ENCODE peak calls at places on chromosomes 16 and 17, in six cellular contexts. P is mesenchymal stem cell, M is IMR-90, Z is trophoblast cell, S is neuronal stem cell, I is H1. T is an unnamed sample.

GRCh38 chr17:57493171-57493570 is 236.8 kb downstream of the MSI2 start:
- DNase-seq in P (no peak), M (no peak), Z (no peak), S (no peak), I (no peak), T (no peak)

GRCh38 chr16:75109732-75110243 is 6.8 kb downstream of the LDHD start:
- DNase-seq in P (no peak), M (no peak), Z (no peak), S (no peak), I (no peak), T (peak; percentile 36)

GRCh38 chr17:48351916-48352332 is 78.1 kb downstream of the SKAP1 start:
- DNase-seq in P (peak; percentile 73), M (peak; percentile 67), Z (peak; percentile 68), S (peak; percentile 30), I (no peak), T (no peak)

GRCh38 chr17:12415031-12415430 is 250.7 kb upstream of the MYOCD start:
- DNase-seq in P (peak; percentile 86), M (peak; percentile 94), Z (peak; percentile 79), S (no peak), I (no peak), T (peak; percentile 55)

GRCh38 chr16:84085774-84086173 is 31.0 kb downstream of the MBTPS1 start:
- DNase-seq in P (no peak), M (no peak), Z (no peak), S (no peak), I (no peak), T (no peak)

GRCh38 chr16:88988980-88989791 is 12.2 kb upstream of the CBFA2T3 start:
- DNase-seq in P (no peak), M (no peak), Z (no peak), S (no peak), I (no peak), T (no peak)

GRCh38 chr16:27470567-27471431 is 68.8 kb downstream of the IL21R start:
- DNase-seq in P (peak; percentile 93), M (peak; percentile 74), Z (peak; percentile 63), S (no peak), I (no peak), T (no peak)

GRCh38 chr17:57672971-57673370 is 72.1 kb downstream of the CCDC182 start:
- DNase-seq in P (no peak), M (no peak), Z (no peak), S (no peak), I (no peak), T (no peak)

GRCh38 chr17:17105976-17106375 is 63.7 kb downstream of the MPRIP start:
- DNase-seq in P (no peak), M (no peak), Z (no peak), S (no peak), I (no peak), T (no peak)

GRCh38 chr17:36732351-36732750 is 131.0 kb downstream of the MRM1 start:
- DNase-seq in P (no peak), M (no peak), Z (no peak), S (no peak), I (no peak), T (no peak)

GRCh38 chr16:74035816-74036215 is 260.8 kb upstream of the PSMD7 start:
- DNase-seq in P (no peak), M (peak; percentile 2), Z (no peak), S (no peak), I (no peak), T (no peak)

GRCh38 chr17:45234641-45235040 is 13.0 kb downstream of the FMNL1 start:
- DNase-seq in P (no peak), M (no peak), Z (no peak), S (no peak), I (no peak), T (peak; percentile 89)

GRCh38 chr16:27242868-27243590 is 25.5 kb downstream of the NSMCE1 start:
- DNase-seq in P (peak; percentile 98), M (peak; percentile 98), Z (peak; percentile 38), S (no peak), I (no peak), T (peak; percentile 36)

GRCh38 chr17:40303009-40303657 is 5.8 kb upstream of the RARA start:
- DNase-seq in P (peak; percentile 83), M (peak; percentile 82), Z (peak; percentile 86), S (no peak), I (no peak), T (no peak)

GRCh38 chr17:45719335-45720071 is 64.6 kb upstream of the CRHR1 start:
- DNase-seq in P (peak; percentile 68), M (peak; percentile 74), Z (peak; percentile 53), S (no peak), I (no peak), T (peak; percentile 74)

GRCh38 chr17:38465420-38466345 is 37.4 kb downstream of the ARHGAP23 start:
- DNase-seq in P (no peak), M (peak; percentile 71), Z (no peak), S (no peak), I (no peak), T (no peak)

GRCh38 chr17:49101054-49101534 is 31.5 kb upstream of the B4GALNT2 start:
- DNase-seq in P (peak; percentile 92), M (peak; percentile 86), Z (peak; percentile 19), S (no peak), I (no peak), T (no peak)

GRCh38 chr17:19464033-19465026 is 53.3 kb downstream of the RNF112 start:
- DNase-seq in P (no peak), M (peak; percentile 18), Z (no peak), S (no peak), I (no peak), T (peak; percentile 24)

GRCh38 chr16:17372383-17372782 is 98.4 kb downstream of the XYLT1 start:
- DNase-seq in P (no peak), M (peak; percentile 39), Z (no peak), S (no peak), I (no peak), T (no peak)

GRCh38 chr17:61464121-61464905 is 12.1 kb downstream of the TBX4 start:
- DNase-seq in P (no peak), M (no peak), Z (no peak), S (no peak), I (no peak), T (peak; percentile 36)

GRCh38 chr17:83196088-83196765 is 116.8 kb downstream of the METRNL start:
- DNase-seq in P (no peak), M (peak; percentile 30), Z (no peak), S (no peak), I (no peak), T (no peak)

GRCh38 chr16:1079786-1080525 is 7.4 kb downstream of the SSTR5 start:
- DNase-seq in P (no peak), M (no peak), Z (no peak), S (no peak), I (no peak), T (no peak)

GRCh38 chr16:55641430-55642056 is 14.2 kb upstream of the SLC6A2 start:
- DNase-seq in P (peak; percentile 7), M (peak; percentile 51), Z (no peak), S (no peak), I (no peak), T (peak; percentile 12)

GRCh38 chr17:63540581-63540980 is 9.7 kb upstream of the DCAF7 start:
- DNase-seq in P (no peak), M (no peak), Z (no peak), S (no peak), I (no peak), T (no peak)
- H3K14ac ChIP-seq in P (no peak overlapping the region), M (no peak overlapping the region), Z (no peak overlapping the region), S (no peak overlapping the region), I (no peak overlapping the region), T (no peak overlapping the region)

DNA sequence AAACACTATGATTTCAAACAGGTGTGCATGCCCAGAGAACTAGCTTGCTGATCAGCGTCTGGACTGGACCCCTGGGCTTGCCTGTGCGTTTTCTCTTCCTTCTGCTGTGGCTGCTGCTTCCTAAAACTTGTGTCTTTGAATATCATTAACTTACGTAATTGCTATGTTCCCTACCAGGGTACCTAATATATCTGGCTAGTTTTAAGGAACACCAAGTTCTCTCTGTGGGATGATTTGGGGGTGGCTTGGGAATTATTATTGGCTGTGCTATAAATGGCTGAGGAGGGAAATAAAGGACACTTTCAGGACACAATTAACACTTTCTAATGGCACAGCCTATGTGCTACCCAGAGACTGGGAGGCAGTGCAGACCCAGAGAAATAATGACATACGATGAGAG is 606.0 kb upstream of the RBFOX1 start:
- DNase-seq in P (no peak), M (no peak), Z (no peak), S (no peak), I (no peak), T (no peak)
- H2BK120ac ChIP-seq in P (no peak overlapping the region), M (no peak overlapping the region), Z (no peak overlapping the region), S (no peak overlapping the region), I (no peak overlapping the region), T (no peak overlapping the region)

GRCh38 chr17:50265212-50265611 is 9.1 kb upstream of the TMEM92 start:
- DNase-seq in P (no peak), M (no peak), Z (no peak), S (no peak), I (no peak), T (no peak)
- H3K14ac ChIP-seq in P (peak overlapping the region; percentile 74), M (peak overlapping the region; percentile 85), Z (no peak overlapping the region), S (no peak overlapping the region), I (no peak overlapping the region), T (no peak overlapping the region)

GRCh38 chr17:78267257-78268073 is 36.0 kb downstream of the TMEM235 start:
- DNase-seq in P (no peak), M (no peak), Z (no peak), S (no peak), I (no peak), T (peak; percentile 40)

GRCh38 chr17:78271419-78272160 is 40.2 kb downstream of the TMEM235 start:
- DNase-seq in P (no peak), M (no peak), Z (peak; percentile 60), S (no peak), I (no peak), T (no peak)

GRCh38 chr17:78268191-78268874 is 36.9 kb downstream of the TMEM235 start:
- DNase-seq in P (no peak), M (no peak), Z (no peak), S (no peak), I (no peak), T (peak; percentile 41)

GRCh38 chr17:78269893-78270490 is 38.6 kb downstream of the TMEM235 start:
- DNase-seq in P (peak; percentile 38), M (no peak), Z (no peak), S (no peak), I (no peak), T (peak; percentile 42)

GRCh38 chr17:78268960-78269892 is 37.8 kb downstream of the TMEM235 start:
- DNase-seq in P (peak; percentile 93), M (peak; percentile 11), Z (peak; percentile 46), S (no peak), I (no peak), T (peak; percentile 79)
- H2BK120ac ChIP-seq in P (peak overlapping the region; percentile 99), M (no peak overlapping the region), Z (peak overlapping the region; percentile 70), S (peak overlapping the region; percentile 100), I (peak overlapping the region; percentile 82), T (no peak overlapping the region)

GRCh38 chr17:7280519-7281073 is 922 bp upstream of the SLC2A4 start:
- DNase-seq in P (peak; percentile 86), M (peak; percentile 68), Z (peak; percentile 98), S (peak; percentile 91), I (peak; percentile 87), T (peak; percentile 98)
- H3K14ac ChIP-seq in P (no peak overlapping the region), M (no peak overlapping the region), Z (no peak overlapping the region), S (no peak overlapping the region), I (no peak overlapping the region), T (peak overlapping the region; percentile 55)